ENCODE peak calls at places on chromosomes 5 and 9, in five cellular contexts. One of them, this sample, is unnamed.
A peak's percentile ranks its signal among the peaks of the same experiment; 100 is the strongest.

GRCh38 chr9:121518634-121519033 is 19.0 kb upstream of the GGTA1 start:
- DNase-seq in CD8-positive, alpha-beta T cell: no peak
- DNase-seq in CD8-positive, alpha-beta memory T cell: no peak
- DNase-seq in heart left ventricle: no peak
- DNase-seq in neuronal stem cell: no peak
- DNase-seq in this sample: no peak

GRCh38 chr9:89475891-89476440 is 21.9 kb downstream of the SEMA4D start:
- DNase-seq in CD8-positive, alpha-beta T cell: no peak
- DNase-seq in neuronal stem cell: no peak
- DNase-seq in heart left ventricle: no peak
- DNase-seq in CD8-positive, alpha-beta memory T cell: peak; percentile 7
- DNase-seq in this sample: no peak

GRCh38 chr5:133340002-133340755 is 272.2 kb downstream of the FSTL4 start:
- DNase-seq in CD8-positive, alpha-beta T cell: no peak
- DNase-seq in CD8-positive, alpha-beta memory T cell: no peak
- DNase-seq in neuronal stem cell: no peak
- DNase-seq in heart left ventricle: no peak
- DNase-seq in this sample: no peak

GRCh38 chr9:133920471-133920870 is 71.7 kb downstream of the VAV2 start:
- DNase-seq in neuronal stem cell: no peak
- DNase-seq in CD8-positive, alpha-beta T cell: no peak
- DNase-seq in heart left ventricle: no peak
- DNase-seq in CD8-positive, alpha-beta memory T cell: no peak
- DNase-seq in this sample: no peak

GRCh38 chr9:115786321-115786720 is 367.3 kb upstream of the PAPPA start:
- DNase-seq in CD8-positive, alpha-beta T cell: no peak
- DNase-seq in CD8-positive, alpha-beta memory T cell: no peak
- DNase-seq in neuronal stem cell: no peak
- DNase-seq in heart left ventricle: no peak
- DNase-seq in this sample: no peak

GRCh38 chr9:19116391-19116790 is 10.9 kb downstream of the PLIN2 start:
- DNase-seq in CD8-positive, alpha-beta T cell: no peak
- DNase-seq in heart left ventricle: peak; percentile 74
- DNase-seq in neuronal stem cell: no peak
- DNase-seq in CD8-positive, alpha-beta memory T cell: no peak
- DNase-seq in this sample: peak; percentile 79

GRCh38 chr5:10668697-10669096 is 92.3 kb downstream of the DAP start:
- DNase-seq in neuronal stem cell: no peak
- DNase-seq in CD8-positive, alpha-beta T cell: no peak
- DNase-seq in heart left ventricle: no peak
- DNase-seq in CD8-positive, alpha-beta memory T cell: no peak
- DNase-seq in this sample: no peak

GRCh38 chr9:95250462-95251058 is 66.9 kb downstream of the FANCC start:
- DNase-seq in neuronal stem cell: no peak
- DNase-seq in heart left ventricle: no peak
- DNase-seq in CD8-positive, alpha-beta memory T cell: no peak
- DNase-seq in CD8-positive, alpha-beta T cell: no peak
- DNase-seq in this sample: no peak

GRCh38 chr9:119298076-119298853 is 71.0 kb downstream of the BRINP1 start:
- DNase-seq in heart left ventricle: no peak
- DNase-seq in CD8-positive, alpha-beta memory T cell: no peak
- DNase-seq in CD8-positive, alpha-beta T cell: no peak
- DNase-seq in neuronal stem cell: no peak
- DNase-seq in this sample: no peak

GRCh38 chr9:76023715-76024195 is 133.3 kb downstream of the PCSK5 start:
- DNase-seq in CD8-positive, alpha-beta T cell: peak; percentile 35
- DNase-seq in CD8-positive, alpha-beta memory T cell: peak; percentile 47
- DNase-seq in neuronal stem cell: no peak
- DNase-seq in heart left ventricle: no peak
- DNase-seq in this sample: peak; percentile 90

GRCh38 chr5:6590581-6590980 is 42.3 kb downstream of the NSUN2 start:
- DNase-seq in CD8-positive, alpha-beta memory T cell: no peak
- DNase-seq in CD8-positive, alpha-beta T cell: no peak
- DNase-seq in heart left ventricle: no peak
- DNase-seq in neuronal stem cell: no peak
- DNase-seq in this sample: no peak

GRCh38 chr5:136374003-136374402 is 8.7 kb upstream of the TRPC7 start:
- DNase-seq in CD8-positive, alpha-beta T cell: no peak
- DNase-seq in neuronal stem cell: no peak
- DNase-seq in heart left ventricle: no peak
- DNase-seq in CD8-positive, alpha-beta memory T cell: no peak
- DNase-seq in this sample: peak; percentile 10

GRCh38 chr5:159061186-159061796 is 38.4 kb downstream of the EBF1 start:
- DNase-seq in CD8-positive, alpha-beta memory T cell: no peak
- DNase-seq in CD8-positive, alpha-beta T cell: no peak
- DNase-seq in neuronal stem cell: peak; percentile 57
- DNase-seq in heart left ventricle: peak; percentile 61
- DNase-seq in this sample: peak; percentile 77

GRCh38 chr9:131720330-131720729 is 19.5 kb downstream of the RAPGEF1 start:
- DNase-seq in CD8-positive, alpha-beta T cell: no peak
- DNase-seq in CD8-positive, alpha-beta memory T cell: peak; percentile 61
- DNase-seq in heart left ventricle: no peak
- DNase-seq in neuronal stem cell: no peak
- DNase-seq in this sample: no peak

GRCh38 chr5:147780924-147781530 is 1.5 kb downstream of the JAKMIP2 start:
- DNase-seq in heart left ventricle: no peak
- DNase-seq in CD8-positive, alpha-beta T cell: no peak
- DNase-seq in neuronal stem cell: peak; percentile 20
- DNase-seq in CD8-positive, alpha-beta memory T cell: no peak
- DNase-seq in this sample: no peak

GRCh38 chr9:336039-336438 is 121.4 kb downstream of the DOCK8 start:
- DNase-seq in CD8-positive, alpha-beta memory T cell: no peak
- DNase-seq in neuronal stem cell: no peak
- DNase-seq in heart left ventricle: no peak
- DNase-seq in CD8-positive, alpha-beta T cell: no peak
- DNase-seq in this sample: no peak

GRCh38 chr9:91162311-91162710 is 199.4 kb downstream of the AUH start:
- DNase-seq in CD8-positive, alpha-beta memory T cell: no peak
- DNase-seq in neuronal stem cell: no peak
- DNase-seq in CD8-positive, alpha-beta T cell: no peak
- DNase-seq in heart left ventricle: no peak
- DNase-seq in this sample: peak; percentile 26

GRCh38 chr5:115336201-115336720 is 39.8 kb upstream of the CCDC112 start:
- DNase-seq in heart left ventricle: no peak
- DNase-seq in neuronal stem cell: no peak
- DNase-seq in CD8-positive, alpha-beta T cell: no peak
- DNase-seq in CD8-positive, alpha-beta memory T cell: no peak
- DNase-seq in this sample: no peak

GRCh38 chr9:69945671-69946141 is 97.9 kb upstream of the MAMDC2 start:
- DNase-seq in heart left ventricle: peak; percentile 66
- DNase-seq in CD8-positive, alpha-beta memory T cell: no peak
- DNase-seq in CD8-positive, alpha-beta T cell: no peak
- DNase-seq in neuronal stem cell: no peak
- DNase-seq in this sample: no peak

GRCh38 chr9:137192859-137193258 is 4.4 kb downstream of the SSNA1 start:
- DNase-seq in neuronal stem cell: no peak
- DNase-seq in heart left ventricle: no peak
- DNase-seq in CD8-positive, alpha-beta memory T cell: no peak
- DNase-seq in CD8-positive, alpha-beta T cell: no peak
- DNase-seq in this sample: no peak

GRCh38 chr5:164747371-164747770 is 1242.0 kb downstream of the MAT2B start:
- DNase-seq in heart left ventricle: no peak
- DNase-seq in CD8-positive, alpha-beta T cell: no peak
- DNase-seq in neuronal stem cell: no peak
- DNase-seq in CD8-positive, alpha-beta memory T cell: no peak
- DNase-seq in this sample: no peak
- H3K9me3 ChIP-seq in heart left ventricle: peaks cover 5% of the 10 kb centered on the region
- H3K9me3 ChIP-seq in CD8-positive, alpha-beta T cell: no peaks in the 10 kb centered on the region
- H3K9me3 ChIP-seq in neuronal stem cell: no peaks in the 10 kb centered on the region
- H3K9me3 ChIP-seq in CD8-positive, alpha-beta memory T cell: no peaks in the 10 kb centered on the region
- H3K9me3 ChIP-seq in this sample: no peaks in the 10 kb centered on the region

GRCh38 chr5:178787889-178788288 is 57.4 kb upstream of the ZNF354A start:
- DNase-seq in neuronal stem cell: no peak
- DNase-seq in CD8-positive, alpha-beta T cell: no peak
- DNase-seq in CD8-positive, alpha-beta memory T cell: no peak
- DNase-seq in heart left ventricle: no peak
- DNase-seq in this sample: no peak
- H3K9me3 ChIP-seq in neuronal stem cell: no peaks in the 10 kb centered on the region
- H3K9me3 ChIP-seq in CD8-positive, alpha-beta T cell: no peaks in the 10 kb centered on the region
- H3K9me3 ChIP-seq in CD8-positive, alpha-beta memory T cell: no peaks in the 10 kb centered on the region
- H3K9me3 ChIP-seq in heart left ventricle: no peaks in the 10 kb centered on the region
- H3K9me3 ChIP-seq in this sample: peaks cover 11% of the 10 kb centered on the region

GRCh38 chr9:114588671-114589526 is 1.3 kb downstream of the ATP6V1G1 start:
- DNase-seq in CD8-positive, alpha-beta T cell: no peak
- DNase-seq in CD8-positive, alpha-beta memory T cell: no peak
- DNase-seq in neuronal stem cell: no peak
- DNase-seq in heart left ventricle: no peak
- DNase-seq in this sample: peak; percentile 42

GRCh38 chr9:114591206-114591853 is 3.8 kb downstream of the ATP6V1G1 start:
- DNase-seq in heart left ventricle: no peak
- DNase-seq in CD8-positive, alpha-beta memory T cell: no peak
- DNase-seq in CD8-positive, alpha-beta T cell: no peak
- DNase-seq in neuronal stem cell: no peak
- DNase-seq in this sample: no peak

GRCh38 chr9:114594136-114594535 is 6.6 kb downstream of the ATP6V1G1 start:
- DNase-seq in neuronal stem cell: no peak
- DNase-seq in heart left ventricle: no peak
- DNase-seq in CD8-positive, alpha-beta memory T cell: no peak
- DNase-seq in CD8-positive, alpha-beta T cell: no peak
- DNase-seq in this sample: no peak

GRCh38 chr9:114590328-114590727 is 2.8 kb downstream of the ATP6V1G1 start:
- DNase-seq in neuronal stem cell: no peak
- DNase-seq in CD8-positive, alpha-beta memory T cell: no peak
- DNase-seq in heart left ventricle: no peak
- DNase-seq in CD8-positive, alpha-beta T cell: no peak
- DNase-seq in this sample: no peak

GRCh38 chr9:114592356-114592755 is 4.8 kb downstream of the ATP6V1G1 start:
- DNase-seq in heart left ventricle: no peak
- DNase-seq in CD8-positive, alpha-beta T cell: peak; percentile 62
- DNase-seq in neuronal stem cell: no peak
- DNase-seq in CD8-positive, alpha-beta memory T cell: peak; percentile 75
- DNase-seq in this sample: no peak
- H3K9me3 ChIP-seq in heart left ventricle: no peaks in the 10 kb centered on the region
- H3K9me3 ChIP-seq in CD8-positive, alpha-beta T cell: no peaks in the 10 kb centered on the region
- H3K9me3 ChIP-seq in neuronal stem cell: no peaks in the 10 kb centered on the region
- H3K9me3 ChIP-seq in CD8-positive, alpha-beta memory T cell: no peaks in the 10 kb centered on the region
- H3K9me3 ChIP-seq in this sample: no peaks in the 10 kb centered on the region

DNA sequence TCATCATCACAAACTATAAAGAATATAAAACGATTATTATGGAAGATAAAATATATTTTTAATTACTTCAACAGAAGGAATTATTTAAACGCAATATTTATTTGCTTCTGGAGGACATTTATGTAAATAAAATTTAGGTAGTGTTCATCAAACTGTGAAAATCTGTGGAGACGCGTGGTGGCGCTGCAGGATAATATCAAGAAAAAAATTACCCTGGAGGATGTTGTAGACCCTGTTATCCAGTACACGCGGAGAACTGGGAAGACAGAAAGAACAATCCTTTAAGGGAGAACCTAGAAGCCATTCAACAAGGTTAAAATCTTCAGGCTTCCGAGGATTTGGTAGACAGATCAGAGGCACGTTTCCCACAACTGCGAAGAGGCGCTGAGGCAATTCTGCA is at the start of gene PCDHB12:
- DNase-seq in CD8-positive, alpha-beta memory T cell: no peak
- DNase-seq in heart left ventricle: no peak
- DNase-seq in neuronal stem cell: no peak
- DNase-seq in CD8-positive, alpha-beta T cell: no peak
- DNase-seq in this sample: no peak
- H3K9me3 ChIP-seq in CD8-positive, alpha-beta memory T cell: no peaks in the 10 kb centered on the region
- H3K9me3 ChIP-seq in heart left ventricle: peaks cover 30% of the 10 kb centered on the region
- H3K9me3 ChIP-seq in neuronal stem cell: peaks cover 18% of the 10 kb centered on the region
- H3K9me3 ChIP-seq in CD8-positive, alpha-beta T cell: no peaks in the 10 kb centered on the region
- H3K9me3 ChIP-seq in this sample: no peaks in the 10 kb centered on the region

DNA sequence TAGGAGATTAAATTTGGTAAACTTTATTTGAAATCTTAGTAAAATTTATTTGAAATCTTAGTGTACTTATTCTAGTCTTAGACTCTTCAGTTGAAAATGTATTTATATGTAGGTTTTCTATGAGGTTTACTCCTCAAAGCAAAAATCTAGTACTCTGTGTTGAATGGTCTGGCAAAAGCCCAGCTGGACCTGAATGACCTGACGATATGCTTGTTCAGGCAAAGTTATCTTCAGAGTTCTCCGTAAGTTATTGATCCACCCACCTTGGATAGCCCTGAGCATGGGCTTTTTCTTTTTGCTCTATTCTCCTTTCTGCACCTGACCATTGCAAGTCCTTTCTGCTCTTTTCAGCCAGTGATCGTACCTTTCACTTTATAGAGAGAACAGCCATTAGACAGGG is 158.4 kb downstream of the MAN2A1 start:
- DNase-seq in CD8-positive, alpha-beta memory T cell: no peak
- DNase-seq in CD8-positive, alpha-beta T cell: no peak
- DNase-seq in neuronal stem cell: no peak
- DNase-seq in heart left ventricle: no peak
- DNase-seq in this sample: no peak
- H3K9me3 ChIP-seq in CD8-positive, alpha-beta memory T cell: no peaks in the 10 kb centered on the region
- H3K9me3 ChIP-seq in CD8-positive, alpha-beta T cell: no peaks in the 10 kb centered on the region
- H3K9me3 ChIP-seq in neuronal stem cell: peaks cover 15% of the 10 kb centered on the region
- H3K9me3 ChIP-seq in heart left ventricle: no peaks in the 10 kb centered on the region
- H3K9me3 ChIP-seq in this sample: no peaks in the 10 kb centered on the region

GRCh38 chr9:103301051-103301450 is 305.9 kb downstream of the CYLC2 start:
- DNase-seq in neuronal stem cell: no peak
- DNase-seq in CD8-positive, alpha-beta T cell: no peak
- DNase-seq in heart left ventricle: no peak
- DNase-seq in CD8-positive, alpha-beta memory T cell: no peak
- DNase-seq in this sample: no peak
- H3K9me3 ChIP-seq in neuronal stem cell: no peaks in the 10 kb centered on the region
- H3K9me3 ChIP-seq in CD8-positive, alpha-beta T cell: no peaks in the 10 kb centered on the region
- H3K9me3 ChIP-seq in heart left ventricle: no peaks in the 10 kb centered on the region
- H3K9me3 ChIP-seq in CD8-positive, alpha-beta memory T cell: no peaks in the 10 kb centered on the region
- H3K9me3 ChIP-seq in this sample: no peaks in the 10 kb centered on the region

GRCh38 chr5:178488696-178489095 is 101.5 kb downstream of the COL23A1 start:
- DNase-seq in neuronal stem cell: no peak
- DNase-seq in heart left ventricle: no peak
- DNase-seq in CD8-positive, alpha-beta T cell: no peak
- DNase-seq in CD8-positive, alpha-beta memory T cell: no peak
- DNase-seq in this sample: no peak
- H3K9me3 ChIP-seq in neuronal stem cell: peaks cover 7% of the 10 kb centered on the region
- H3K9me3 ChIP-seq in heart left ventricle: no peaks in the 10 kb centered on the region
- H3K9me3 ChIP-seq in CD8-positive, alpha-beta T cell: no peaks in the 10 kb centered on the region
- H3K9me3 ChIP-seq in CD8-positive, alpha-beta memory T cell: no peaks in the 10 kb centered on the region
- H3K9me3 ChIP-seq in this sample: peaks cover 9% of the 10 kb centered on the region

GRCh38 chr5:162858770-162859169 is 578.6 kb upstream of the CCNG1 start:
- DNase-seq in CD8-positive, alpha-beta T cell: no peak
- DNase-seq in CD8-positive, alpha-beta memory T cell: no peak
- DNase-seq in heart left ventricle: no peak
- DNase-seq in neuronal stem cell: no peak
- DNase-seq in this sample: no peak
- H3K9me3 ChIP-seq in CD8-positive, alpha-beta T cell: no peaks in the 10 kb centered on the region
- H3K9me3 ChIP-seq in CD8-positive, alpha-beta memory T cell: no peaks in the 10 kb centered on the region
- H3K9me3 ChIP-seq in heart left ventricle: peaks cover 33% of the 10 kb centered on the region
- H3K9me3 ChIP-seq in neuronal stem cell: no peaks in the 10 kb centered on the region
- H3K9me3 ChIP-seq in this sample: no peaks in the 10 kb centered on the region

This sample was measured in astrocyte.